ENCODE peak calls at places on chromosomes 16 and 17, in eight cellular contexts. L is GM12865, Y is fibroblast of villous mesenchyme, U is A549, D is ovary, Q is foreskin fibroblast, M is colonic mucosa, P is MCF 10A. K is an unnamed sample.

GRCh38 chr16:19001788-19002187 is 18.1 kb downstream of the TMC7 start:
- DNase-seq in M (no peak), Y (peak; percentile 15), L (no peak), D (no peak), U (no peak), P (peak; percentile 97), Q (peak; percentile 65), K (peak; percentile 10)

GRCh38 chr17:33436321-33436720 is 143.2 kb upstream of the ASIC2 start:
- DNase-seq in P (no peak), M (no peak), L (no peak), U (no peak), Q (peak; percentile 8), Y (peak; percentile 47), D (no peak), K (no peak)

GRCh38 chr16:87383522-87384161 is at the start of gene FBXO31:
- DNase-seq in U (peak; percentile 67), P (peak; percentile 74), Q (peak; percentile 82), L (peak; percentile 96), D (peak; percentile 91), Y (peak; percentile 90), M (peak; percentile 89), K (peak; percentile 90)

GRCh38 chr16:81266680-81267095 is 28.2 kb downstream of the BCO1 start:
- DNase-seq in L (peak; percentile 1), Y (no peak), U (no peak), P (peak; percentile 69), D (no peak), M (peak; percentile 88), Q (no peak), K (no peak)

GRCh38 chr16:58497935-58498334 is 2.0 kb upstream of the NDRG4 start:
- DNase-seq in Y (no peak), M (no peak), U (no peak), D (no peak), P (no peak), Q (no peak), L (no peak), K (no peak)

GRCh38 chr16:85431431-85432124 is 181.5 kb upstream of the GSE1 start:
- DNase-seq in Y (no peak), L (no peak), Q (no peak), P (no peak), U (no peak), M (peak; percentile 14), D (no peak), K (no peak)

GRCh38 chr17:39246274-39246673 is 20.5 kb upstream of the STAC2 start:
- DNase-seq in Q (no peak), U (no peak), Y (no peak), P (no peak), M (no peak), D (no peak), L (no peak), K (no peak)

GRCh38 chr16:27229891-27230470 is 26.7 kb downstream of the KDM8 start:
- DNase-seq in Y (no peak), U (no peak), L (no peak), P (no peak), Q (no peak), D (no peak), M (no peak), K (no peak)

GRCh38 chr17:42438600-42439567 is 15.8 kb upstream of the CAVIN1 start:
- DNase-seq in L (peak; percentile 58), Y (peak; percentile 43), M (peak; percentile 61), P (peak; percentile 51), D (no peak), U (no peak), Q (no peak), K (no peak)

GRCh38 chr17:19302791-19303233 is 59.7 kb downstream of the B9D1 start:
- DNase-seq in P (no peak), D (no peak), M (no peak), Q (no peak), U (no peak), Y (no peak), L (peak; percentile 14), K (no peak)

GRCh38 chr17:14301761-14302401 is 1.0 kb downstream of the HS3ST3B1 start:
- DNase-seq in L (peak; percentile 56), P (peak; percentile 49), U (no peak), Q (no peak), M (peak; percentile 44), D (peak; percentile 56), Y (peak; percentile 63), K (peak; percentile 30)

GRCh38 chr16:51888021-51888420 is 658.9 kb downstream of the TOX3 start:
- DNase-seq in D (no peak), L (no peak), U (no peak), M (no peak), Q (peak; percentile 61), P (peak; percentile 74), Y (peak; percentile 47), K (peak; percentile 67)

GRCh38 chr17:14303343-14304221 is 2.7 kb downstream of the HS3ST3B1 start:
- DNase-seq in D (no peak), U (no peak), Y (no peak), P (no peak), Q (no peak), M (no peak), L (no peak), K (no peak)

GRCh38 chr17:81309859-81310839 is 15.0 kb upstream of the SLC38A10 start:
- DNase-seq in D (no peak), Q (no peak), P (no peak), U (no peak), M (no peak), L (no peak), Y (no peak), K (no peak)

GRCh38 chr17:81307636-81308035 is 12.5 kb upstream of the SLC38A10 start:
- DNase-seq in Q (no peak), L (no peak), M (no peak), P (no peak), D (no peak), Y (no peak), U (no peak), K (no peak)

GRCh38 chr17:81310963-81311550 is 15.9 kb upstream of the SLC38A10 start:
- DNase-seq in Y (no peak), D (no peak), M (no peak), Q (no peak), L (no peak), P (no peak), U (no peak), K (no peak)

GRCh38 chr17:81308161-81308560 is 13.1 kb upstream of the SLC38A10 start:
- DNase-seq in P (no peak), M (no peak), D (no peak), Q (no peak), Y (no peak), L (no peak), U (no peak), K (no peak)

GRCh38 chr17:81309140-81309858 is 14.2 kb upstream of the SLC38A10 start:
- DNase-seq in U (peak; percentile 99), M (peak; percentile 97), Q (peak; percentile 63), D (no peak), L (peak; percentile 54), Y (peak; percentile 78), P (peak; percentile 74), K (peak; percentile 71)
- TF ChIP-seq CTCF in U (peak; percentile 50), M (peak; percentile 37), Q (peak; percentile 19), D (peak; percentile 26), L (peak; percentile 10), Y (peak; percentile 48), P (peak; percentile 32), K (peak; percentile 78)

GRCh38 chr16:22147853-22148252 is 14.5 kb upstream of the SDR42E2 start:
- DNase-seq in U (no peak), P (no peak), Y (no peak), L (no peak), D (no peak), Q (no peak), M (no peak), K (no peak)

GRCh38 chr16:22152316-22152715 is 10.0 kb upstream of the SDR42E2 start:
- DNase-seq in Y (no peak), L (no peak), U (no peak), Q (no peak), P (no peak), D (no peak), M (no peak), K (no peak)

GRCh38 chr16:22151599-22151998 is 10.7 kb upstream of the SDR42E2 start:
- DNase-seq in P (no peak), L (no peak), M (no peak), Y (no peak), U (no peak), D (no peak), Q (no peak), K (no peak)
- TF ChIP-seq CTCF in P (no peak), L (no peak), M (no peak), Y (no peak), U (no peak), D (no peak), Q (no peak), K (no peak)

GRCh38 chr17:79955961-79956735 is 79.5 kb downstream of the TBC1D16 start:
- DNase-seq in L (no peak), M (no peak), P (no peak), U (no peak), D (peak; percentile 16), Y (no peak), Q (no peak), K (no peak)
- TF ChIP-seq CTCF in L (no peak), M (no peak), P (no peak), U (no peak), D (no peak), Y (no peak), Q (no peak), K (no peak)

GRCh38 chr16:68096491-68096890 is 11.3 kb downstream of the NFATC3 start:
- DNase-seq in L (no peak), U (no peak), M (no peak), Q (no peak), P (no peak), D (no peak), Y (no peak), K (no peak)

GRCh38 chr16:68097088-68097487 is 11.9 kb downstream of the NFATC3 start:
- DNase-seq in Y (no peak), D (no peak), L (no peak), U (no peak), M (no peak), P (no peak), Q (no peak), K (no peak)

GRCh38 chr16:68094614-68094934 is 9.4 kb downstream of the NFATC3 start:
- DNase-seq in Y (no peak), Q (no peak), P (no peak), D (no peak), U (no peak), M (no peak), L (no peak), K (no peak)

GRCh38 chr16:68091604-68092261 is 6.6 kb downstream of the NFATC3 start:
- DNase-seq in M (no peak), Q (peak; percentile 72), Y (peak; percentile 80), U (no peak), D (no peak), P (peak; percentile 94), L (no peak), K (peak; percentile 52)

DNA sequence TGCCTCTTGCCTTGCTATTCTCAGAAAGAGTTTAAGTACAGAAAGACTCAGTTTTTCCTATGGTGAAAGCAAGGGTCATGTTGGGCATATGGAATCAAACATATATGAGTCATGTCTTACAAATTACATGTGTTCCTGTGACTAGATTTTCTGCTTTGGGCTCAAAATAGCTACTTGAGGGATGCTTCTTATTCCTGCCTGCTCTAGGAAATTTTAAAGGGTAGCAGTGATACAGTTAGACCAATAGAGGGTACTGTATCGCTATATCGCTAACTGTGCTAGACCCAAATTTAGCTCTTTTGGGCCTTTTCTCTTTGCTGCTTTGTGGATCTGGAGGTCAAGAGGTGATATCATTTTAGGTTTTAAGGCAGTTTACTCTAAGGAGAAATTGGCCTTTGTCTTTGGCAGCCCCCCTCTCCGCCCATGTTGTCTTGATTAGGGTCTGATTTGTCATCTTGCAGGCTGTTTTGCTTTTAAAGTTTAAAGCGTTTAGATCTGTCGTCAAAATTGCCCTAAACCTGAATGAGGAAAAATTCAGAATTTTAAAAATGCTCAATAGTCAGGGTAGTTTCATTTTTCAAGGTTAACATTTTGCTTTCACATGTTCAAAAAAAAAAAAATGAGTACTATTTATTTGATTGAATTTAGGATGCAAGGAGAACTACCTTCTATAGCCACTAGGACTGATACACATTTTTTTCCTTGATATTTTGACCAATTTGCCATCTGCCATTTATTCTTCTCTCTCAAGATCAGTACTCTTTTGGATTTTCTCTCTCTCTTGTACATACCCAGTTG is 8.8 kb downstream of the NFATC3 start:
- DNase-seq in U (no peak), L (no peak), Q (peak; percentile 71), M (no peak), P (peak; percentile 35), D (no peak), Y (peak; percentile 44), K (peak; percentile 55)
- TF ChIP-seq CTCF in U (peak; percentile 57), L (peak; percentile 35), Q (peak; percentile 72), M (no peak), P (peak; percentile 43), D (peak; percentile 20), Y (peak; percentile 65), K (peak; percentile 72)

K was measured in HFFc6.